ENCODE peak calls at places on chromosomes 7 and 10, in ten cellular contexts. W is stimulated activated CD4-positive, alpha-beta T cell treated with anti-CD3 and anti-CD28 coated beads, Interleukin-15, amount 100 ng/mL, for 1 hour; K is B cell; Z is left cardiac atrium; F is activated effector memory CD4-positive, alpha-beta T cell treated with anti-CD3 and anti-CD28 coated beads, Interleukin-2, amount 50 U/mL, for 16 hours; G is effector CD8-positive, alpha-beta T cell; S is AG08395; B is glomerular endothelial cell; X is stimulated activated CD8-positive, alpha-beta memory T cell treated with anti-CD3 and anti-CD28 coated beads, Interleukin-15, amount 100 ng/mL, for 1 hour; M is endothelial cell of umbilical vein. D is an unnamed sample.
A peak's percentile ranks its signal among the peaks of the same experiment; 100 is the strongest.

GRCh38 chr7:124432009-124432578 is 333.5 kb downstream of the GPR37 start:
- DNase-seq in Z (no peak), S (no peak), X (no peak), G (no peak), B (no peak), F (no peak), W (no peak), K (no peak), M (no peak), D (no peak)

GRCh38 chr7:17185690-17186070 is 112.8 kb upstream of the AHR start:
- DNase-seq in X (no peak), F (no peak), M (peak; percentile 45), K (no peak), G (no peak), S (no peak), Z (no peak), W (no peak), B (no peak), D (no peak)

GRCh38 chr10:93999401-93999851 is 5.7 kb downstream of the PLCE1 start:
- DNase-seq in Z (peak; percentile 73), S (peak; percentile 50), F (no peak), G (no peak), X (no peak), B (no peak), W (no peak), M (no peak), K (no peak), D (no peak)

GRCh38 chr10:24556746-24557742 is 166.6 kb downstream of the ARHGAP21 start:
- DNase-seq in F (no peak), X (no peak), K (no peak), G (no peak), Z (no peak), M (peak; percentile 59), B (peak; percentile 65), S (peak; percentile 63), W (no peak), D (no peak)

GRCh38 chr7:28782362-28782761 is 175.8 kb downstream of the TRIL start:
- DNase-seq in S (no peak), M (no peak), X (no peak), Z (no peak), F (no peak), K (peak; percentile 13), B (no peak), W (no peak), G (no peak), D (no peak)

GRCh38 chr7:150738092-150739044 is 1.1 kb downstream of the GIMAP5 start:
- DNase-seq in S (no peak), F (no peak), K (no peak), X (no peak), Z (no peak), G (no peak), M (peak; percentile 80), B (no peak), W (no peak), D (no peak)

GRCh38 chr10:75476985-75477384 is 45.6 kb downstream of the LRMDA start:
- DNase-seq in X (no peak), W (no peak), Z (no peak), F (no peak), G (no peak), S (no peak), M (no peak), K (no peak), B (no peak), D (no peak)

GRCh38 chr10:118624747-118625146 is 29.3 kb upstream of the PRLHR start:
- DNase-seq in M (no peak), G (no peak), F (no peak), B (no peak), Z (no peak), W (no peak), K (no peak), X (no peak), S (no peak), D (no peak)

GRCh38 chr7:31056775-31057346 is 4.8 kb downstream of the ADCYAP1R1 start:
- DNase-seq in X (no peak), S (no peak), B (no peak), K (no peak), W (no peak), G (no peak), F (no peak), Z (no peak), M (no peak), D (no peak)

GRCh38 chr10:15254808-15255655 is 86.5 kb upstream of the NMT2 start:
- DNase-seq in F (no peak), X (no peak), S (no peak), B (no peak), W (no peak), K (no peak), Z (no peak), G (no peak), M (no peak), D (no peak)

GRCh38 chr7:125125315-125125714 is 195.7 kb upstream of the POT1 start:
- DNase-seq in B (no peak), Z (no peak), F (no peak), W (no peak), G (no peak), X (no peak), S (no peak), K (no peak), M (no peak), D (no peak)

GRCh38 chr10:12340371-12340770 is 9.0 kb upstream of the CAMK1D start:
- DNase-seq in S (no peak), Z (no peak), B (no peak), K (no peak), X (no peak), W (no peak), G (no peak), M (no peak), F (no peak), D (no peak)

GRCh38 chr7:18241543-18242231 is 214.0 kb upstream of the PRPS1L1 start:
- DNase-seq in Z (no peak), S (no peak), G (no peak), K (no peak), X (no peak), W (no peak), M (no peak), F (no peak), B (no peak), D (no peak)

GRCh38 chr7:71220210-71220695 is 88.3 kb downstream of the GALNT17 start:
- DNase-seq in W (no peak), M (no peak), Z (no peak), S (no peak), K (no peak), G (no peak), X (no peak), F (no peak), B (no peak), D (no peak)

GRCh38 chr7:445563-446288 is 73.9 kb downstream of the PDGFA start:
- DNase-seq in Z (no peak), M (no peak), K (no peak), G (no peak), S (no peak), B (no peak), X (no peak), F (no peak), W (no peak), D (no peak)

GRCh38 chr10:124875596-124875995 is 66.3 kb upstream of the ZRANB1 start:
- DNase-seq in K (no peak), F (no peak), X (no peak), M (peak; percentile 10), W (no peak), B (no peak), Z (no peak), S (peak; percentile 74), G (no peak), D (no peak)

GRCh38 chr10:122510326-122510725 is 49.0 kb downstream of the HTRA1 start:
- DNase-seq in F (no peak), X (no peak), B (no peak), K (no peak), G (no peak), W (no peak), M (no peak), Z (peak; percentile 44), S (no peak), D (no peak)

GRCh38 chr10:117370205-117370604 is 5.0 kb downstream of the PDZD8 start:
- DNase-seq in G (no peak), F (no peak), W (no peak), M (no peak), K (no peak), Z (no peak), B (no peak), S (no peak), X (no peak), D (no peak)

GRCh38 chr10:101040061-101040460 is 9.0 kb downstream of the SFXN3 start:
- DNase-seq in S (no peak), B (no peak), M (no peak), W (no peak), K (no peak), F (no peak), Z (no peak), G (no peak), X (no peak), D (no peak)

GRCh38 chr7:149081914-149082313 is 8.6 kb downstream of the ZNF786 start:
- DNase-seq in M (no peak), X (no peak), F (peak; percentile 39), Z (no peak), G (no peak), K (no peak), S (no peak), W (no peak), B (no peak), D (no peak)

GRCh38 chr10:5765617-5766016 is 47.6 kb downstream of the GDI2 start:
- DNase-seq in B (no peak), X (no peak), S (no peak), Z (no peak), W (no peak), G (no peak), K (no peak), M (no peak), F (no peak), D (no peak)

GRCh38 chr10:60465801-60466200 is 76.1 kb upstream of the ANK3 start:
- DNase-seq in B (no peak), W (no peak), G (no peak), F (no peak), S (peak; percentile 19), K (no peak), Z (no peak), X (no peak), M (no peak), D (no peak)

GRCh38 chr7:70618020-70618551 is 513.9 kb upstream of the GALNT17 start:
- DNase-seq in Z (no peak), K (no peak), F (no peak), W (no peak), S (no peak), M (no peak), X (no peak), B (no peak), G (no peak), D (no peak)

GRCh38 chr7:7228472-7228871 is 46.1 kb downstream of the C1GALT1 start:
- DNase-seq in K (no peak), M (no peak), W (no peak), X (no peak), B (no peak), G (no peak), F (no peak), S (peak; percentile 22), Z (no peak), D (no peak)

GRCh38 chr7:78039791-78040776 is 241.5 kb downstream of the PHTF2 start:
- DNase-seq in W (peak; percentile 26), Z (peak; percentile 41), F (peak; percentile 76), M (peak; percentile 6), B (no peak), S (no peak), G (peak; percentile 3), X (no peak), K (peak; percentile 64), D (no peak)

GRCh38 chr10:129131439-129132122 is 335.5 kb upstream of the MGMT start:
- DNase-seq in Z (no peak), S (no peak), W (no peak), X (no peak), B (no peak), K (no peak), F (no peak), M (no peak), G (no peak), D (no peak)

GRCh38 chr7:497346-497745 is 22.3 kb downstream of the PDGFA start:
- DNase-seq in M (no peak), X (no peak), B (no peak), K (no peak), S (no peak), W (no peak), G (no peak), F (no peak), Z (peak; percentile 15), D (no peak)

GRCh38 chr10:84214612-84215235 is 10.6 kb downstream of the LRIT2 start:
- DNase-seq in K (no peak), B (no peak), W (no peak), M (no peak), S (no peak), G (peak; percentile 10), Z (no peak), X (no peak), F (no peak), D (peak; percentile 33)

D was measured in mesenteric fat pad.